ENCODE peak calls at places on chromosomes 5 and 9, in eight cellular contexts. H, W, G, Q, F, O, D and M are unnamed samples. For H3K4me1 and H3K9me2, the result is how much of the 10 kb centered on the place peaks cover.

GRCh38 chr5:14915291-14915976 is 43.9 kb upstream of the ANKH start:
- DNase-seq in H (no peak), W (no peak), G (no peak), Q (no peak), F (peak), O (no peak), D (no peak), M (no peak)

GRCh38 chr5:179271301-179271650 is 74.0 kb downstream of the ADAMTS2 start:
- DNase-seq in H (no peak), W (no peak), G (no peak), Q (peak), F (no peak), O (no peak), D (no peak), M (no peak)

GRCh38 chr9:110802416-110803035 is 133.9 kb downstream of the MUSK start:
- DNase-seq in H (no peak), W (no peak), G (peak), Q (no peak), F (no peak), O (no peak), D (no peak), M (peak)

GRCh38 chr5:138508958-138509357 is 34.1 kb downstream of the ETF1 start:
- DNase-seq in H (no peak), W (no peak), G (no peak), Q (no peak), F (no peak), O (no peak), D (no peak), M (peak)

GRCh38 chr5:107108111-107108510 is 562.6 kb downstream of the EFNA5 start:
- DNase-seq in H (no peak), W (no peak), G (no peak), Q (no peak), F (no peak), O (no peak), D (no peak), M (no peak)

GRCh38 chr5:5409151-5409810 is 13.2 kb upstream of the ICE1 start:
- DNase-seq in H (no peak), W (peak), G (peak), Q (no peak), F (no peak), O (peak), D (no peak), M (no peak)

GRCh38 chr9:127742435-127743088 is 7.5 kb upstream of the TOR2A start:
- DNase-seq in H (no peak), W (no peak), G (no peak), Q (peak), F (peak), O (peak), D (no peak), M (peak)

GRCh38 chr5:136064510-136064909 is 35.7 kb downstream of the TGFBI start:
- DNase-seq in H (no peak), W (no peak), G (peak), Q (no peak), F (no peak), O (no peak), D (no peak), M (peak)

GRCh38 chr9:74277532-74277931 is 219.6 kb upstream of the RORB start:
- DNase-seq in H (no peak), W (no peak), G (no peak), Q (no peak), F (no peak), O (no peak), D (peak), M (no peak)

GRCh38 chr5:141510160-141510559 is 21.3 kb downstream of the PCDHGC5 start:
- DNase-seq in H (no peak), W (peak), G (no peak), Q (no peak), F (no peak), O (no peak), D (no peak), M (no peak)

GRCh38 chr5:141507387-141508091 is 18.7 kb downstream of the PCDHGC5 start:
- DNase-seq in H (no peak), W (peak), G (no peak), Q (peak), F (peak), O (no peak), D (peak), M (peak)

GRCh38 chr5:141506381-141507155 is 17.7 kb downstream of the PCDHGC5 start:
- DNase-seq in H (no peak), W (peak), G (no peak), Q (no peak), F (no peak), O (no peak), D (peak), M (no peak)

GRCh38 chr5:141508808-141509611 is 20.1 kb downstream of the PCDHGC5 start:
- DNase-seq in H (no peak), W (peak), G (peak), Q (peak), F (peak), O (peak), D (no peak), M (peak)

DNA sequence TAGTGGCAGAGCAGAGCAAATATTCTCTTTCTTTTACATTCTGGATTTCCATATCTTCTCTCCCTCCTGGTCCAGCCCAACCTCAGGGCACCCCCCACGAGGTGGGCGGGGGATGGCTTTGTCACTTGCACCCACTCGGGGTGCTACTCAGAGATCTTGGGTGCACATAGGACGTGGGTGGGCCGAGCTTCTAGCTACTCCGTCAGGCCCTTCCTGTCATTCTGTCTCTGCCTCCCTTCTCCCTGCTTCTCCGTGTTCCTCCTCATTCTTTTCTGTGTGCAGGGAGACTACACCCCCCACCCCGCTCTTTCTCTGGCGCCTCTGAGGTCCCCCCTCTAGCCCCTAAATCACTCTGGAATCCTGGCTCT is 19.5 kb downstream of the PCDHGC5 start:
- DNase-seq in H (no peak), W (peak), G (no peak), Q (no peak), F (no peak), O (no peak), D (no peak), M (peak)
- H3K4me1 ChIP-seq in H (under half), W (half or more), G (under half), Q (under half), F (under half), O (under half), D (under half), M (under half)

DNA sequence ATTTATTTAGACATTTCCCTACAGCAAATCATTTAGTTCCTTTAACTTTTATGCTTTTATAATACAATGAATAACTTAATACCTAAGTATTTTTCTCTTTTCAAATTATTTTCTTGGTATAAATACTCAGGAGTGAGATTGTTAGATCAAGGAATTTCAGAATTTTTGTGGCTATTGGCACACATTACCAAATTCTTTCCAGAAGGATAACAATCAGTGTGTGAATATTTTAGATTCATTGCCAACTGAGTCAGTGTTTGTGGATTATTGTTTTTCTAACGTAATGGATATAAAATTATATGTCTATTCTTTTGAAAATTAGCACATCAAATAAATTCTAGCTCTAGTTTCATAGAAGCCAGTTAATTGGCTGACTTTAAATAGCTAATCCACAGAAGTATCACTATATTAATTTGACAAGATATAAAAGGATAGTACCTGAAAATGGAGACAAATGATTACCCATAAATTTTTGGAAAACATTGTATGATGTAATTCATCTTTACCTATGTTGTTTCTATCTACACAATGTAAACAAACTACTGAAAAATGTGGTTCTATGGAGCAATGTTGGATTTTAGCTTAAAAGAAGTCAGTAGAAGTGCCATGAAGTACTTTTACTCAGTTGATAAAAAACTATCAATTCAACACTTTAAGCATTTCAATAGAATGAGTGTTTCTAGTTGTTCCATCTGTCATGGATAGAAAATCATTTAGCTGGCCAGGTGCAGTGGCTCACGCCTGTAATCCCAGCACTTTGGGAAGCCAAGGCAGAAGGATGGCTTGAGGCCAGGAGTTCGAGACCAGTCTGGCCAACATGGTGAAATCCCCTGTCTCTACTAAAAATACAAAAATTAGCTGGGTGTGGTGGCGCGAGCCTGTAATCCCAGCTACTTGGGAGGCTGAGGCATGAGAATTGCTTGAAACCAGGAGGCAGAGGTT is 185.1 kb downstream of the ADAMTSL1 start:
- DNase-seq in H (no peak), W (no peak), G (peak), Q (no peak), F (no peak), O (no peak), D (no peak), M (peak)
- TF ChIP-seq EZH2phosphoT487 in H (no peak), W (no peak), G (no peak), Q (no peak), F (no peak), O (no peak), D (no peak), M (peak)

DNA sequence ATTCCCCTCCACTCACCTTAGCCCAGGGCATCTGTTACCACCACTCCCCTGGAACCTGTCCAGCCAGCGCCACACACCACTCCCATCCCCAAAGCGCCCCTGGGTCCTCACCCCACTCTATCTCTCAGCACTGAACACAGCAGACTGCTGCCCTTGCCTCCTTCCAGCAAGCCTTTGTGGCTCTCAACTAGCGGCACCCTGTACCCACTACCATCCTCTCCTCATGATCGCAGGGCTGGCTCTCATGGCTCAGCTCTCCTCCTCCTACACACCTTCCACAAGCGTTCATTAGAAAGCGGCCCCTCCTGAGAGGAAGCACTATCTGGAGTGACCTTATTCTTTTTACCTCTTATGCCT is 13.3 kb upstream of the BASP1 start:
- DNase-seq in H (no peak), W (no peak), G (no peak), Q (peak), F (no peak), O (no peak), D (no peak), M (no peak)
- H3K9me2 ChIP-seq in H (under half), W (under half), G (under half), Q (under half), F (under half), O (under half), D (under half), M (under half)

GRCh38 chr5:116423587-116424257 is 150.9 kb downstream of the SEMA6A start:
- DNase-seq in H (no peak), W (no peak), G (no peak), Q (no peak), F (no peak), O (no peak), D (no peak), M (no peak)
- H3K4me1 ChIP-seq in H (under half), W (under half), G (under half), Q (under half), F (under half), O (under half), D (under half), M (under half)